ENCODE peak calls at places on chromosomes 4 and X, in four cellular contexts. D, V, X and A are unnamed samples.

GRCh38 chr4:20256381-20256881 is 4.7 kb downstream of the SLIT2 start:
- DNase-seq in D (peak), V (no peak), X (no peak), A (no peak)

GRCh38 chr4:21652508-21653108 is 296.0 kb downstream of the KCNIP4 start:
- DNase-seq in D (no peak), V (no peak), X (no peak), A (no peak)

GRCh38 chr4:73867783-73868182 is 1.4 kb upstream of the CXCL1 start:
- DNase-seq in D (peak), V (no peak), X (no peak), A (no peak)

GRCh38 chrX:378443-378842 is 8.3 kb downstream of the PPP2R3B start:
- DNase-seq in D (no peak), V (no peak), X (no peak), A (peak)

GRCh38 chrX:72394518-72395163 is 88.9 kb upstream of the CITED1 start:
- DNase-seq in D (peak), V (no peak), X (no peak), A (no peak)

GRCh38 chrX:71464968-71465367 is 67.9 kb upstream of the OGT start:
- DNase-seq in D (no peak), V (no peak), X (no peak), A (no peak)

GRCh38 chr4:80535551-80535950 is 200.0 kb downstream of the CFAP299 start:
- DNase-seq in D (no peak), V (no peak), X (no peak), A (no peak)

GRCh38 chrX:55709735-55710134 is 7.8 kb upstream of the RRAGB start:
- DNase-seq in D (no peak), V (no peak), X (no peak), A (no peak)

GRCh38 chr4:47483722-47484121 is 1.4 kb upstream of the ATP10D start:
- DNase-seq in D (peak), V (no peak), X (no peak), A (no peak)

GRCh38 chrX:65723706-65724105 is 56.3 kb downstream of the MSN start:
- DNase-seq in D (peak), V (no peak), X (no peak), A (no peak)

GRCh38 chr4:122458625-122459024 is 2.1 kb upstream of the IL2 start:
- DNase-seq in D (no peak), V (peak), X (no peak), A (no peak)

GRCh38 chr4:118684873-118685811 is at the start of gene METTL14:
- DNase-seq in D (peak), V (peak), X (peak), A (peak)

GRCh38 chr4:56505269-56506109 is at the start of gene ARL9:
- DNase-seq in D (peak), V (peak), X (peak), A (peak)

GRCh38 chrX:9746148-9746880 is 19.3 kb downstream of the GPR143 start:
- DNase-seq in D (peak), V (no peak), X (no peak), A (no peak)

GRCh38 chr4:98113005-98113404 is 30.3 kb downstream of the STPG2 start:
- DNase-seq in D (peak), V (no peak), X (no peak), A (no peak)

GRCh38 chr4:86451560-86452322 is 91.9 kb upstream of the MAPK10 start:
- DNase-seq in D (peak), V (no peak), X (no peak), A (no peak)

GRCh38 chrX:362351-362750 is 24.4 kb downstream of the PPP2R3B start:
- DNase-seq in D (no peak), V (no peak), X (no peak), A (no peak)

GRCh38 chrX:40734956-40735317 is 405 bp downstream of the MED14 start:
- DNase-seq in D (peak), V (no peak), X (no peak), A (peak)

GRCh38 chr4:75338352-75338880 is 175.8 kb downstream of the RCHY1 start:
- DNase-seq in D (peak), V (no peak), X (no peak), A (no peak)

GRCh38 chrX:15849555-15849954 is 5.1 kb downstream of the AP1S2 start:
- DNase-seq in D (peak), V (no peak), X (no peak), A (no peak)

GRCh38 chr4:70544279-70544870 is 26.0 kb downstream of the AMTN start:
- DNase-seq in D (peak), V (no peak), X (no peak), A (no peak)

GRCh38 chrX:7117587-7117986 is 29.9 kb upstream of the STS start:
- DNase-seq in D (no peak), V (no peak), X (no peak), A (no peak)

GRCh38 chrX:154490021-154490413 is 412 bp downstream of the SLC10A3 start:
- DNase-seq in D (peak), V (no peak), X (peak), A (no peak)

GRCh38 chr4:133145758-133146157 is 3.3 kb upstream of the PCDH10 start:
- DNase-seq in D (no peak), V (no peak), X (no peak), A (no peak)

GRCh38 chr4:172042714-172043114 is 229.5 kb downstream of the GALNTL6 start:
- DNase-seq in D (peak), V (no peak), X (no peak), A (no peak)

GRCh38 chr4:898869-899555 is 33.1 kb downstream of the GAK start:
- DNase-seq in D (no peak), V (no peak), X (no peak), A (no peak)

GRCh38 chr4:134024251-134024650 is 177.3 kb downstream of the PABPC4L start:
- DNase-seq in D (peak), V (no peak), X (no peak), A (no peak)